ENCODE peak calls at places on chromosomes 6 and 20, in nine cellular contexts. G, C, Q, R, W, E, D, V and U are unnamed samples.

GRCh38 chr20:55953201-55953600 is 52.1 kb downstream of the CBLN4 start:
- DNase-seq in G (no peak), C (no peak), Q (no peak), R (no peak), W (no peak), E (no peak), D (no peak), V (no peak), U (no peak)

GRCh38 chr20:45290677-45291355 is 15.8 kb upstream of the RBPJL start:
- DNase-seq in G (peak; percentile 87), C (peak; percentile 53), Q (peak; percentile 23), R (peak; percentile 65), W (peak; percentile 52), E (peak; percentile 77), D (peak; percentile 82), V (peak; percentile 87), U (peak; percentile 86)

GRCh38 chr6:37432590-37432915 is 468 bp upstream of the CMTR1 start:
- DNase-seq in G (no peak), C (no peak), Q (no peak), R (no peak), W (no peak), E (peak; percentile 7), D (no peak), V (no peak), U (no peak)

GRCh38 chr20:18585134-18585533 is 2.7 kb upstream of the DTD1 start:
- DNase-seq in G (peak; percentile 77), C (no peak), Q (peak; percentile 63), R (peak; percentile 48), W (no peak), E (no peak), D (no peak), V (no peak), U (no peak)

GRCh38 chr20:4896971-4897497 is 104.3 kb downstream of the SLC23A2 start:
- DNase-seq in G (peak; percentile 81), C (peak; percentile 22), Q (no peak), R (no peak), W (no peak), E (no peak), D (no peak), V (peak; percentile 50), U (peak; percentile 36)

GRCh38 chr6:108961985-108962384 is 113.8 kb downstream of the ARMC2 start:
- DNase-seq in G (no peak), C (no peak), Q (peak; percentile 62), R (peak; percentile 80), W (no peak), E (no peak), D (no peak), V (no peak), U (no peak)

GRCh38 chr6:29762051-29762450 is 38.8 kb downstream of the HLA-F start:
- DNase-seq in G (no peak), C (no peak), Q (no peak), R (no peak), W (no peak), E (no peak), D (no peak), V (no peak), U (no peak)

GRCh38 chr6:155765275-155766194 is 309.9 kb upstream of the NOX3 start:
- DNase-seq in G (no peak), C (no peak), Q (no peak), R (peak; percentile 51), W (no peak), E (no peak), D (no peak), V (no peak), U (no peak)

GRCh38 chr6:15266423-15266996 is 20.6 kb downstream of the JARID2 start:
- DNase-seq in G (no peak), C (peak; percentile 77), Q (no peak), R (no peak), W (no peak), E (no peak), D (peak; percentile 68), V (no peak), U (peak; percentile 51)

GRCh38 chr6:74638467-74638866 is 567.4 kb downstream of the COL12A1 start:
- DNase-seq in G (no peak), C (no peak), Q (no peak), R (no peak), W (no peak), E (no peak), D (no peak), V (no peak), U (no peak)

GRCh38 chr6:85662251-85662650 is 19.6 kb upstream of the SYNCRIP start:
- DNase-seq in G (no peak), C (no peak), Q (no peak), R (no peak), W (no peak), E (no peak), D (no peak), V (no peak), U (no peak)

GRCh38 chr6:85660181-85660611 is 17.5 kb upstream of the SYNCRIP start:
- DNase-seq in G (no peak), C (no peak), Q (peak; percentile 88), R (peak; percentile 81), W (no peak), E (no peak), D (peak; percentile 62), V (peak; percentile 10), U (no peak)
- TF ChIP-seq CTCF in G (no peak), C (no peak), Q (peak; percentile 39), R (peak; percentile 28), W (no peak), E (no peak), D (peak; percentile 17), V (peak; percentile 6), U (no peak)

DNA sequence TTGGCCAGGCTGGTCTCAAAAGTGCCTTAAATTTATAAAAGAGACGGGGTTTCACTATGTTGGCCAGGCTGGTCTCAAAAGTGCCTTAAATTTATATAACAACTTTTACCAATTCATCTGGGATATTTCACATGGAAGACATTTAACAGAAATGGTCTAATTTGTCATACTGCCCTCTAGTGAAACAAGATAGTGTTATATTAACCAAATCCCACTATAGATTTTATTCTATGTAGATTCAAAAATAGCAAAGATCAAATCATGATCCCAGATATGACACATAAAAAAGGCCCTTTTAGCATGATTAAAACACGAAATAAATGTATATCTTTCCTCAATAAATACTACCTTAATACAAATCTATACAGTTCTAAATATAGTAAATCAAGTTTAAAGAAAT is 102.8 kb upstream of the TFAP2D start:
- DNase-seq in G (no peak), C (no peak), Q (no peak), R (no peak), W (no peak), E (no peak), D (no peak), V (no peak), U (no peak)
- TF ChIP-seq CTCF in G (peak; percentile 56), C (peak; percentile 58), Q (no peak), R (no peak), W (peak; percentile 35), E (no peak), D (no peak), V (no peak), U (no peak)

GRCh38 chr6:169019727-169020491 is 233.7 kb downstream of the THBS2 start:
- DNase-seq in G (peak; percentile 49), C (no peak), Q (no peak), R (peak; percentile 10), W (no peak), E (no peak), D (no peak), V (peak; percentile 36), U (no peak)
- TF ChIP-seq CTCF in G (peak; percentile 59), C (no peak), Q (peak; percentile 8), R (peak; percentile 40), W (no peak), E (no peak), D (no peak), V (peak; percentile 46), U (no peak)

GRCh38 chr6:26054937-26055669 is 32.1 kb upstream of the HFE start:
- DNase-seq in G (peak; percentile 89), C (peak; percentile 93), Q (peak; percentile 90), R (peak; percentile 97), W (peak; percentile 67), E (peak; percentile 92), D (peak; percentile 86), V (peak; percentile 96), U (peak; percentile 69)
- TF ChIP-seq CTCF in G (peak; percentile 26), C (no peak), Q (no peak), R (peak; percentile 21), W (no peak), E (peak; percentile 34), D (no peak), V (peak; percentile 24), U (no peak)